ENCODE peak calls at places on chromosomes 6 and 20, in ten cellular contexts. E is activated CD4-positive, alpha-beta memory T cell treated with anti-CD3 and anti-CD28 coated beads for 36 hours; B is cerebellar nuclear complex; P is NCI-H2171 treated with DMSO at 0.1 percent for 48 hours; X is stimulated activated CD4-positive, alpha-beta T cell treated with anti-CD3 and anti-CD28 coated beads, Interleukin-1b, Interleukin-23, amount 100 ng/mL, for 24 hours; Y is ovary; O is fibroblast of lung; T is GM19239; D is fibroblast of villous mesenchyme; I is NCI-H1436. U is an unnamed sample.

GRCh38 chr6:45951291-45951690 is 64.4 kb downstream of the CLIC5 start:
- DNase-seq in E (no peak), B (no peak), P (no peak), X (no peak), Y (no peak), O (no peak), T (no peak), D (no peak), I (no peak), U (no peak)

GRCh38 chr6:3960754-3961361 is 111.7 kb downstream of the FAM50B start:
- DNase-seq in E (no peak), B (no peak), P (no peak), X (no peak), Y (no peak), O (no peak), T (no peak), D (no peak), I (no peak), U (no peak)

GRCh38 chr20:20710847-20711315 is 1.6 kb downstream of the RALGAPA2 start:
- DNase-seq in E (peak; percentile 63), B (no peak), P (no peak), X (no peak), Y (no peak), O (no peak), T (no peak), D (no peak), I (no peak), U (peak; percentile 16)

GRCh38 chr6:139611327-139611958 is 237.0 kb upstream of the CITED2 start:
- DNase-seq in E (no peak), B (no peak), P (no peak), X (no peak), Y (no peak), O (no peak), T (no peak), D (no peak), I (no peak), U (no peak)

GRCh38 chr6:56794421-56794820 is 151.7 kb upstream of the DST start:
- DNase-seq in E (no peak), B (no peak), P (no peak), X (no peak), Y (no peak), O (no peak), T (no peak), D (no peak), I (no peak), U (no peak)

GRCh38 chr6:14265049-14266021 is 147.8 kb downstream of the CD83 start:
- DNase-seq in E (no peak), B (no peak), P (peak; percentile 75), X (no peak), Y (no peak), O (no peak), T (no peak), D (no peak), I (no peak), U (no peak)

GRCh38 chr20:44552950-44553908 is 29.1 kb upstream of the PKIG start:
- DNase-seq in E (no peak), B (no peak), P (peak; percentile 60), X (no peak), Y (no peak), O (peak; percentile 79), T (no peak), D (peak; percentile 95), I (no peak), U (no peak)

GRCh38 chr6:110476046-110476849 is at the start of gene SLC22A16:
- DNase-seq in E (no peak), B (no peak), P (peak; percentile 38), X (no peak), Y (peak; percentile 24), O (peak; percentile 16), T (no peak), D (no peak), I (no peak), U (peak; percentile 39)

GRCh38 chr20:63976980-63977391 is 2.5 kb downstream of the SAMD10 start:
- DNase-seq in E (no peak), B (no peak), P (no peak), X (no peak), Y (no peak), O (no peak), T (no peak), D (no peak), I (no peak), U (no peak)

GRCh38 chr6:133705071-133705470 is 183.8 kb upstream of the TCF21 start:
- DNase-seq in E (no peak), B (no peak), P (no peak), X (no peak), Y (no peak), O (peak; percentile 96), T (no peak), D (peak; percentile 70), I (no peak), U (no peak)

GRCh38 chr6:28011716-28012115 is 54.7 kb downstream of the OR2B6 start:
- DNase-seq in E (no peak), B (no peak), P (no peak), X (no peak), Y (no peak), O (no peak), T (no peak), D (no peak), I (no peak), U (no peak)

U was measured in GM13977.